ENCODE peak calls at places on chromosomes 4 and X, in eight cellular contexts. L is SK-N-SH, Y is GM23338, O is neural progenitor cell, F is PC-3, I is HCT116, D is OCI-LY7, K is hepatocyte. A is an unnamed sample.

GRCh38 chr4:1227817-1228216 is 21.1 kb downstream of the CTBP1 start:
- DNase-seq in L (no peak), Y (no peak), O (no peak), F (no peak), I (no peak), D (no peak), K (no peak), A (no peak)

GRCh38 chr4:77031544-77031943 is 44.2 kb downstream of the CCNI start:
- DNase-seq in L (no peak), Y (no peak), O (no peak), F (no peak), I (no peak), D (no peak), K (no peak), A (no peak)

GRCh38 chr4:179831274-179831673 is 2389.0 kb upstream of the AGA start:
- DNase-seq in L (no peak), Y (no peak), O (no peak), F (no peak), I (no peak), D (no peak), K (no peak), A (no peak)

GRCh38 chr4:53576676-53577372 is 14.5 kb downstream of the LNX1 start:
- DNase-seq in L (no peak), Y (no peak), O (no peak), F (peak), I (no peak), D (no peak), K (peak), A (no peak)

GRCh38 chr4:114302472-114302871 is 296.1 kb upstream of the UGT8 start:
- DNase-seq in L (no peak), Y (peak), O (no peak), F (no peak), I (no peak), D (no peak), K (no peak), A (peak)

GRCh38 chr4:156113138-156113537 is 159.5 kb upstream of the CTSO start:
- DNase-seq in L (no peak), Y (peak), O (no peak), F (peak), I (no peak), D (no peak), K (no peak), A (peak)

GRCh38 chr4:151489462-151490203 is 80.7 kb downstream of the FHIP1A start:
- DNase-seq in L (no peak), Y (peak), O (peak), F (no peak), I (no peak), D (no peak), K (no peak), A (no peak)

GRCh38 chr4:183658362-183659028 is 490 bp downstream of the RWDD4 start:
- DNase-seq in L (peak), Y (peak), O (peak), F (peak), I (no peak), D (peak), K (peak), A (no peak)

GRCh38 chr4:142405021-142405991 is 440.8 kb downstream of the INPP4B start:
- DNase-seq in L (no peak), Y (peak), O (peak), F (peak), I (no peak), D (no peak), K (peak), A (peak)

GRCh38 chr4:83362492-83363329 is 28.1 kb upstream of the HPSE start:
- DNase-seq in L (peak), Y (peak), O (no peak), F (peak), I (no peak), D (peak), K (peak), A (peak)

GRCh38 chrX:39724544-39724943 is 373.2 kb downstream of the BCOR start:
- DNase-seq in L (no peak), Y (no peak), O (no peak), F (no peak), I (no peak), D (no peak), K (no peak), A (no peak)

GRCh38 chrX:105136786-105137185 is 83.7 kb downstream of the TEX13A start:
- DNase-seq in L (no peak), Y (no peak), O (no peak), F (peak), I (no peak), D (no peak), K (no peak), A (no peak)

GRCh38 chrX:96425204-96425603 is 259.4 kb upstream of the DIAPH2 start:
- DNase-seq in L (no peak), Y (no peak), O (no peak), F (no peak), I (no peak), D (no peak), K (no peak), A (no peak)

GRCh38 chr4:101086801-101087586 is 260.3 kb downstream of the PPP3CA start:
- DNase-seq in L (no peak), Y (peak), O (peak), F (peak), I (no peak), D (peak), K (no peak), A (no peak)

GRCh38 chr4:89797117-89797516 is 39.8 kb downstream of the SNCA start:
- DNase-seq in L (no peak), Y (no peak), O (no peak), F (peak), I (no peak), D (no peak), K (no peak), A (no peak)

GRCh38 chr4:152424980-152425379 is 110.9 kb downstream of the FBXW7 start:
- DNase-seq in L (no peak), Y (no peak), O (no peak), F (peak), I (no peak), D (no peak), K (no peak), A (no peak)

GRCh38 chr4:52873861-52874343 is 11.8 kb downstream of the RASL11B start:
- DNase-seq in L (no peak), Y (peak), O (peak), F (no peak), I (no peak), D (no peak), K (no peak), A (no peak)

GRCh38 chr4:140857111-140857510 is 100.9 kb upstream of the TBC1D9 start:
- DNase-seq in L (no peak), Y (no peak), O (no peak), F (no peak), I (peak), D (no peak), K (no peak), A (no peak)

GRCh38 chr4:1973218-1973617 is 35.6 kb downstream of the NELFA start:
- DNase-seq in L (no peak), Y (no peak), O (no peak), F (no peak), I (no peak), D (no peak), K (no peak), A (no peak)

GRCh38 chrX:120504569-120504968 is 35.5 kb upstream of the LAMP2 start:
- DNase-seq in L (no peak), Y (no peak), O (no peak), F (peak), I (no peak), D (no peak), K (no peak), A (no peak)

GRCh38 chrX:70434914-70435586 is 9.6 kb upstream of the DLG3 start:
- DNase-seq in L (no peak), Y (peak), O (peak), F (no peak), I (no peak), D (no peak), K (no peak), A (peak)

GRCh38 chr4:10458190-10458589 is 964 bp upstream of the ZNF518B start:
- DNase-seq in L (no peak), Y (peak), O (peak), F (no peak), I (no peak), D (no peak), K (peak), A (no peak)

GRCh38 chr4:10455133-10455532 is 2.1 kb downstream of the ZNF518B start:
- DNase-seq in L (no peak), Y (peak), O (no peak), F (no peak), I (no peak), D (no peak), K (no peak), A (no peak)

GRCh38 chr4:10459305-10459704 is 2.1 kb upstream of the ZNF518B start:
- DNase-seq in L (no peak), Y (no peak), O (no peak), F (no peak), I (no peak), D (no peak), K (no peak), A (no peak)

GRCh38 chr4:10456270-10457254 is 664 bp downstream of the ZNF518B start:
- DNase-seq in L (peak), Y (peak), O (peak), F (peak), I (peak), D (peak), K (peak), A (peak)

DNA sequence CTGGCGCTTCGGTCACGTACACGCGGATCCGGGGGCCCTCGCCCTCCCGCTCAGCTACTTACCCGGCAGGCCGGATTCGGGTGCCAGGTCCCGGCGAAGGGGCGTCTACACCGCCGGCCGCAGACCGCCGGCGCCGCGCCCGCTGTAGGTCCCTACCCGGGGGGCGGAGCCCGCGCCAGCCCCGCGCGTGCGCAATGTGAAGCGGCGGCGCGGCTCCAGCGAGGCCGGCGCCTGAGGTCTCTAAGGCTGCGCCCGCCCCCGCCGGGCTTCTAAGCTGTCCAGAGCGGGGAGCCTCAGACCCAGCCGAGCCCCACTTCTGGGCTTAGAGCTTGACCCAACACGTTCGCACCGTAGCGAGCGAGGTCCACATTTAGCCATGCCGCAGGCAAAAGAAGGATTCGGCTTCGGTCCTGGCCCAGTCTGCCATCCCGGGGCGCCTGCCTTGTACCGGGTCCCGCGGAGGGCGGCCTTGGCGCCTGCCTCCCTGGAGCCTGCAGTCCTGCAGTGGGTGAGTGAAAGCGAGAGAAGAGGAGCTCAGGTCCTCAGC is at the start of gene ZNF518B:
- DNase-seq in L (peak), Y (peak), O (peak), F (peak), I (peak), D (peak), K (peak), A (peak)
- TF ChIP-seq EZH2phosphoT487 in L (no peak), Y (no peak), O (peak), F (no peak), I (no peak), D (no peak), K (no peak), A (no peak)

DNA sequence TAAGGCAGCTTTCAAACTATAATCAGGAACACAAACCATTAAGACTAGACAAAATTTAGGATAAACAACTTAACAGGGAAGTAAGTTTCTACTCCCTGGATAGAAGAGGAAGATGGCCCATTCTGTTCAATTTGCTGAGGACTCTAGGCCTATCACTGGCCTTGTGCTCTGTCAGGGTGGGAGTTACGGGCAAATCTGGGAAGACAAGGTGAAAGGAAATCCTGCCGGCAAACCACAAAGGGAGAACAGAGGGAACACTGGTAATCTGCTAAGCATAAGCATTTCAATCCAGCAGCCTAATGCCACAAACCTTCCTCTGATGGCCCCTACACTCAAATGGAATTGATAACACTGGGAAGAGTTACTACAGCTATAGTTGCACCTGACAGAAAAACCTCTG is 8.3 kb downstream of the GPR82 start:
- DNase-seq in L (no peak), Y (peak), O (peak), F (no peak), I (no peak), D (no peak), K (no peak), A (no peak)
- H3K27ac ChIP-seq in L (no peak), Y (no peak), O (no peak), F (no peak), I (no peak), D (peak), K (no peak), A (no peak)

GRCh38 chrX:111568817-111569216 is 57.4 kb downstream of the SERTM2 start:
- DNase-seq in L (no peak), Y (no peak), O (no peak), F (no peak), I (no peak), D (no peak), K (no peak), A (no peak)

DNA sequence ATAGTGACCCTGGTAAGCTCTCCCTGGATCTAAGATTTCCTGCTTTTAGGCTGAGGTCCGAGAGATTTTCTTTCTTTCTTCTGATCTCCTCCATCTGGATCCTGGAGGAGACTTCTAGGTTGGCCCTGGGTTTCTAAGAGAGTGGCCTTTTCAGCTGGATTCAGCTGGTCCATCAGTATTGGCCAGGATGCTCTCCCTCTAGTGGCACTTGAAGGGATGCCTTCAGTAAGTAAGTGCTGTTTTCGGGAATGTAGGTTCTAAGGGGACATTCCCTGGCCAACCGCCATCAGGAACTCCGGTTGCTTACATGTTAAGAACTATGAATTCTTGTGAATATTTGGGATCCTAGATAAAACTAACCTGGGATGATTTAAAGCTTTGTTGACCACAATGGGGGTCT is 56.9 kb downstream of the SERTM2 start:
- DNase-seq in L (peak), Y (peak), O (peak), F (peak), I (peak), D (no peak), K (peak), A (no peak)
- TF ChIP-seq CTCF in L (peak), Y (peak), O (peak), F (peak), I (peak), D (peak), K (peak), A (peak)

DNA sequence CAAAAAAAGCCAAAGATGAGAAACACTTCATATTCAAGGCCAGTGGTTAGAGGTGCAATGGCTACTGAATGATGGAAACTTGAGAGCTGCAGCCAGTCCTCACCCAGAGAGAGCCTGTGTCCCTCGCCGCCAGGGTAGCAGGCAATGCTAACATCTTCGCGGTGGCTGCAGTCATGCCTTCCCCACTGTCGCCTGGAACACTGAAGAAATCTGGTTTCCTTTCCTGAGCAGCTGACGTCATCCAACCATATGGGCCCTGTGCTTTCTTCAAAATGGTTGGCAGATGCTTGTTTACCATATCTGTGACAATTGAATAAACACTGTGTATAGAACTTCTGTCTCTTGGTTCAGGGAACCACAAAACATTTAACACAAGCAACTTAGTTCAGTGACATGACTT is 39.7 kb downstream of the PRSS12 start:
- DNase-seq in L (no peak), Y (peak), O (peak), F (no peak), I (no peak), D (no peak), K (no peak), A (no peak)
- TF ChIP-seq EZH2phosphoT487 in L (no peak), Y (no peak), O (no peak), F (no peak), I (no peak), D (no peak), K (no peak), A (no peak)

GRCh38 chrX:150879855-150880807 is 18.3 kb downstream of the CD99L2 start:
- DNase-seq in L (no peak), Y (no peak), O (no peak), F (no peak), I (no peak), D (no peak), K (no peak), A (peak)
- H3K27ac ChIP-seq in L (no peak), Y (no peak), O (no peak), F (no peak), I (no peak), D (no peak), K (no peak), A (peak)

GRCh38 chrX:69025802-69026301 is 139.4 kb downstream of the PJA1 start:
- DNase-seq in L (no peak), Y (no peak), O (no peak), F (peak), I (no peak), D (no peak), K (no peak), A (no peak)
- TF ChIP-seq CTCF in L (no peak), Y (no peak), O (no peak), F (peak), I (no peak), D (no peak), K (no peak), A (no peak)

GRCh38 chrX:133909888-133910287 is 75.5 kb downstream of the GPC3 start:
- DNase-seq in L (no peak), Y (no peak), O (no peak), F (no peak), I (no peak), D (no peak), K (no peak), A (no peak)
- TF ChIP-seq EZH2phosphoT487 in L (no peak), Y (no peak), O (no peak), F (no peak), I (no peak), D (no peak), K (no peak), A (no peak)

DNA sequence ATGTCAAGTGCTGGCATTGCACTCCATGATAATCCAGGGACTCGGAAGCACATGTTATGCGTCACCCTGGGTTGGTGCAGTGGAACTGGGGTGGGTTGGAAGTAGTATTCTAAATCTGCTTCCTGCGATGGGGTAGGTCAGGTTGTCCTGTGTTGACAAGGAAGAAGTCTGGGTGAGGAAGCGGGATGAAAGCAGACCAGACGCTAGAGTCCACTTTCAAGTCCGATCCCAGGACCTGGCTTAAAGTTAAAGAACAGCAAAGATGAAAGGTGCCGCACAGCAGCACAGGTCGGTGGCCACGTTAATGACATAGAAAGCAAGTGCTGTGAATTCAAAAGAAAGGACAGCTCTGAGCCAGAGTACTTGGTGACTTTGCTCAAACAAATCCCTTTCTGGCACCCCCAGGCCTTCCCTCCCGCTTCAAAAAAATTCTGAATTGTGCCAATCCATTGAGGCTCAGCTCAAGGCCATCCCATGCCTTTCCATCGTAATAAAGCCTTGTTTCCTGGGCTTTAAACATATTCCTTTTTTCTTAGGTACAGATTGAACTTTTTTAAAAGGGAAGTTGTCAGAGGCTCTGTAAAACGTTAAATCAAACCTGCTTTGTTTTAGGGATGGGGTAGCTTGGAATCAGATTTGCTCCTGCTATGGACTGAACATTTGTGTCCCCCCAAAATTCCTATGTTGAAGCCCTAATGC is 117.7 kb downstream of the PTTG2 start:
- DNase-seq in L (no peak), Y (no peak), O (no peak), F (no peak), I (no peak), D (no peak), K (no peak), A (no peak)
- H3K27ac ChIP-seq in L (no peak), Y (no peak), O (no peak), F (no peak), I (no peak), D (no peak), K (peak), A (no peak)

GRCh38 chr4:122914292-122914904 is 8.0 kb downstream of the NUDT6 start:
- DNase-seq in L (peak), Y (peak), O (no peak), F (peak), I (no peak), D (peak), K (peak), A (peak)
- TF ChIP-seq CTCF in L (peak), Y (peak), O (no peak), F (peak), I (peak), D (peak), K (peak), A (peak)

DNA sequence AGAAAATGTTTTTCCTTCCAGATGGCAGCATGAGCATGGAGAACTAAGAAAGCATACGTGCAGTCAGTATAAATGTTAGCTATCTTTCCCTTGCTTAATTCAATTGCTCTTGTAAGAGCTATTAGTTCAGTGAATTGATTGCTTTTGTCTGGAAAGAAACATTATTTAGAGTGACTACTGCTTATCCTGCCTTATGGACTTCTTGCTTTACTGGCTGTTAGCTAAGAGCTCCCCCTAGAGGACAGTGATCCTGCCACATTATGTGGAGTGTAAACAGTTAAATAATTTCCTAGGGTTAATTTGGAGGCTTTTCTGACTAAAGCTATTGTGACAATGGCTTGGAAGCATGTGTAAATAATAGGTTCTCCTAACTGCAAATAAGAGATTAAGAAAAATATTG is 1402.4 kb downstream of the FAM133A start:
- DNase-seq in L (peak), Y (peak), O (peak), F (peak), I (no peak), D (peak), K (peak), A (peak)
- TF ChIP-seq EZH2phosphoT487 in L (no peak), Y (no peak), O (no peak), F (no peak), I (no peak), D (no peak), K (no peak), A (no peak)